ENCODE peak calls at places on chromosomes 7 and 10, in four cellular contexts. One of them, this sample, is unnamed.

GRCh38 chr7:4885317-4885807 is 1.8 kb upstream of the RADIL start:
- DNase-seq in iPS-NIHi11: no peak
- DNase-seq in HuH-7.5: no peak
- DNase-seq in AG04450: no peak
- DNase-seq in this sample: no peak

GRCh38 chr7:99267530-99268360 is 4.9 kb upstream of the MYH16 start:
- DNase-seq in iPS-NIHi11: no peak
- DNase-seq in HuH-7.5: peak
- DNase-seq in AG04450: peak
- DNase-seq in this sample: peak

GRCh38 chr7:147578196-147578595 is 1012.4 kb upstream of the C7orf33 start:
- DNase-seq in iPS-NIHi11: no peak
- DNase-seq in HuH-7.5: no peak
- DNase-seq in AG04450: no peak
- DNase-seq in this sample: no peak

GRCh38 chr10:3714526-3714925 is 70.5 kb downstream of the KLF6 start:
- DNase-seq in iPS-NIHi11: no peak
- DNase-seq in HuH-7.5: no peak
- DNase-seq in AG04450: no peak
- DNase-seq in this sample: no peak

GRCh38 chr7:134954197-134955082 is 31.9 kb upstream of the AGBL3 start:
- DNase-seq in iPS-NIHi11: no peak
- DNase-seq in HuH-7.5: no peak
- DNase-seq in AG04450: no peak
- DNase-seq in this sample: peak

GRCh38 chr7:6607651-6608051 is 7.8 kb upstream of the ZNF853 start:
- DNase-seq in iPS-NIHi11: no peak
- DNase-seq in HuH-7.5: no peak
- DNase-seq in AG04450: no peak
- DNase-seq in this sample: no peak

GRCh38 chr7:44971188-44971907 is 7.5 kb downstream of the MYO1G start:
- DNase-seq in iPS-NIHi11: no peak
- DNase-seq in HuH-7.5: no peak
- DNase-seq in AG04450: no peak
- DNase-seq in this sample: no peak

GRCh38 chr10:78316451-78316931 is 282.8 kb downstream of the RPS24 start:
- DNase-seq in iPS-NIHi11: no peak
- DNase-seq in HuH-7.5: no peak
- DNase-seq in AG04450: no peak
- DNase-seq in this sample: no peak

GRCh38 chr10:79221110-79222051 is 125.9 kb upstream of the PPIF start:
- DNase-seq in iPS-NIHi11: peak
- DNase-seq in HuH-7.5: no peak
- DNase-seq in AG04450: peak
- DNase-seq in this sample: no peak

GRCh38 chr7:74203157-74203556 is 6.6 kb upstream of the LAT2 start:
- DNase-seq in iPS-NIHi11: no peak
- DNase-seq in HuH-7.5: peak
- DNase-seq in AG04450: no peak
- DNase-seq in this sample: peak

This sample was measured in HepG2.